ENCODE peak calls at places on chromosomes 11 and 22, in nine cellular contexts. S is CD4-positive, CD25-positive, alpha-beta regulatory T cell; B is spleen; Y is HFF-Myc; E is effector memory CD4-positive, alpha-beta T cell; W is sigmoid colon; K is right cardiac atrium; H is astrocyte of the spinal cord; P is pancreas. L is an unnamed sample.

GRCh38 chr11:115674831-115675230 is 170.6 kb upstream of the CADM1 start:
- DNase-seq in E (no peak), Y (no peak), K (no peak), S (no peak), H (no peak), B (no peak), W (peak), P (no peak), L (no peak)

GRCh38 chr11:57471496-57471895 is 11.2 kb downstream of the RTN4RL2 start:
- DNase-seq in S (no peak), E (no peak), K (no peak), P (peak), B (no peak), H (no peak), W (no peak), Y (no peak), L (no peak)

GRCh38 chr11:33500865-33501479 is 199.7 kb downstream of the C11orf91 start:
- DNase-seq in B (no peak), Y (no peak), K (no peak), H (peak), P (no peak), S (no peak), W (no peak), E (no peak), L (peak)

GRCh38 chr11:87398913-87399312 is 361.2 kb downstream of the TMEM135 start:
- DNase-seq in E (no peak), Y (no peak), P (no peak), S (no peak), H (no peak), B (no peak), W (peak), K (peak), L (peak)

GRCh38 chr11:78284261-78284660 is 95.5 kb downstream of the USP35 start:
- DNase-seq in W (no peak), E (no peak), S (no peak), H (no peak), B (no peak), K (no peak), P (no peak), Y (no peak), L (no peak)

GRCh38 chr22:38755155-38755910 is 465 bp downstream of the SUN2 start:
- DNase-seq in K (peak), H (peak), P (peak), W (peak), B (peak), S (peak), Y (no peak), E (peak), L (peak)

GRCh38 chr11:115577701-115578100 is 73.5 kb upstream of the CADM1 start:
- DNase-seq in E (no peak), W (no peak), S (no peak), K (no peak), B (no peak), P (no peak), Y (no peak), H (no peak), L (no peak)

GRCh38 chr22:29218758-29219408 is 13.2 kb downstream of the EMID1 start:
- DNase-seq in K (no peak), Y (no peak), E (no peak), P (no peak), S (no peak), W (peak), B (peak), H (no peak), L (no peak)

GRCh38 chr11:27721505-27722116 is 21.4 kb upstream of the BDNF start:
- DNase-seq in K (no peak), S (no peak), H (no peak), P (no peak), W (no peak), B (no peak), E (no peak), Y (no peak), L (no peak)

GRCh38 chr22:43303166-43303565 is 40.0 kb downstream of the SCUBE1 start:
- DNase-seq in H (no peak), P (no peak), W (no peak), Y (no peak), S (no peak), E (no peak), B (no peak), K (no peak), L (no peak)

GRCh38 chr11:128936546-128937275 is 6.0 kb downstream of the TP53AIP1 start:
- DNase-seq in Y (no peak), E (no peak), S (no peak), H (peak), W (no peak), B (peak), P (no peak), K (no peak), L (no peak)

GRCh38 chr22:43754176-43754575 is 57.9 kb downstream of the EFCAB6 start:
- DNase-seq in H (no peak), S (no peak), E (no peak), K (no peak), Y (no peak), W (no peak), P (no peak), B (no peak), L (no peak)

GRCh38 chr11:3181722-3182461 is 16.8 kb upstream of the OSBPL5 start:
- DNase-seq in P (no peak), S (no peak), H (no peak), Y (no peak), W (no peak), B (peak), K (no peak), E (no peak), L (no peak)

GRCh38 chr11:70415642-70416395 is 17.5 kb downstream of the CTTN start:
- DNase-seq in W (no peak), B (no peak), P (no peak), E (no peak), S (no peak), H (peak), K (no peak), Y (peak), L (peak)

GRCh38 chr22:17780741-17781318 is 6.6 kb upstream of the BID start:
- DNase-seq in P (no peak), E (no peak), S (no peak), W (no peak), H (no peak), Y (no peak), B (no peak), K (peak), L (no peak)

GRCh38 chr22:17782621-17783020 is 8.4 kb upstream of the BID start:
- DNase-seq in P (no peak), S (no peak), H (no peak), K (peak), W (no peak), Y (no peak), E (no peak), B (no peak), L (no peak)

GRCh38 chr22:17781319-17782031 is 7.2 kb upstream of the BID start:
- DNase-seq in B (no peak), S (peak), H (peak), K (peak), P (no peak), E (peak), Y (no peak), W (no peak), L (peak)

GRCh38 chr22:17783317-17783716 is 9.0 kb upstream of the BID start:
- DNase-seq in K (no peak), B (no peak), W (no peak), E (no peak), H (no peak), S (no peak), P (no peak), Y (no peak), L (peak)

DNA sequence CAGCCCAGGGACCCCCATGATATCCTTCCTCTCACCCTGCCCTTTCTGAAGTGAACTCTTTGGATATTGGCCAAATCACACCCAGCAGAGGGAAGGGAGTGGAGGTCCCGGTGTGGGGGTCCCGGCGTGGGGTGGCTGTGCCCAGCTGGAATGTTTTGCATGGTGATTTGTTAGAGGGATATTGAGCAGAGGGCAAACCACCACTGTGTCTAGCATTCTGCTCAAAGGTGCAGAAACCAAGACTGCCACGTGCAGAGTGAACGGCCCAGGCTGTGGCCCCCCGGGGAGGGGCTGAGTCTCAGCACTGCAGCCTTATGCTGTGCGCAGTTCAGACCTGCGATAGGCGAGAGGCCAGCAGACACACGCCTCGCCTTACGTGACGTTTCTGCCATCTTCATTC is 7.9 kb upstream of the BID start:
- DNase-seq in E (no peak), B (no peak), Y (no peak), K (peak), W (no peak), P (no peak), H (no peak), S (no peak), L (no peak)
- H3K4me3 ChIP-seq in E (no peak), B (no peak), Y (no peak), K (no peak), W (no peak), P (no peak), H (no peak), S (no peak), L (no peak)

GRCh38 chr11:73381589-73381988 is 5.4 kb downstream of the RELT start:
- DNase-seq in W (no peak), K (peak), S (no peak), Y (no peak), H (no peak), E (no peak), P (no peak), B (peak), L (no peak)
- H3K4me3 ChIP-seq in W (no peak), K (no peak), S (no peak), Y (no peak), H (no peak), E (no peak), P (no peak), B (no peak), L (no peak)

GRCh38 chr11:8839957-8840945 is 70.7 kb upstream of the AKIP1 start:
- DNase-seq in H (peak), K (peak), Y (no peak), B (peak), P (peak), E (no peak), S (no peak), W (peak), L (no peak)
- H3K4me3 ChIP-seq in H (no peak), K (no peak), Y (no peak), B (no peak), P (no peak), E (no peak), S (no peak), W (no peak), L (no peak)

GRCh38 chr11:927871-928270 is 2.2 kb downstream of the AP2A2 start:
- DNase-seq in W (no peak), P (no peak), E (peak), Y (no peak), B (no peak), K (no peak), H (no peak), S (peak), L (no peak)
- H3K4me3 ChIP-seq in W (no peak), P (no peak), E (peak), Y (no peak), B (peak), K (no peak), H (no peak), S (peak), L (no peak)

GRCh38 chr11:76151561-76152085 is 54.7 kb downstream of the WNT11 start:
- DNase-seq in P (no peak), E (no peak), S (no peak), W (no peak), K (no peak), H (no peak), B (no peak), Y (no peak), L (no peak)

GRCh38 chr11:76152086-76152658 is 54.1 kb downstream of the WNT11 start:
- DNase-seq in B (peak), S (peak), E (peak), W (peak), Y (no peak), H (peak), P (peak), K (peak), L (peak)

GRCh38 chr11:76155455-76156232 is 50.7 kb downstream of the WNT11 start:
- DNase-seq in Y (no peak), E (no peak), K (no peak), B (no peak), S (no peak), P (no peak), W (no peak), H (no peak), L (no peak)

GRCh38 chr11:76153609-76153949 is 52.7 kb downstream of the WNT11 start:
- DNase-seq in E (no peak), S (no peak), H (no peak), K (peak), B (no peak), P (no peak), W (no peak), Y (no peak), L (peak)

GRCh38 chr11:76152741-76153608 is 53.3 kb downstream of the WNT11 start:
- DNase-seq in K (no peak), B (peak), W (peak), Y (no peak), S (no peak), H (no peak), E (no peak), P (peak), L (no peak)
- H3K4me3 ChIP-seq in K (peak), B (peak), W (no peak), Y (no peak), S (no peak), H (peak), E (no peak), P (no peak), L (no peak)